ENCODE peak calls at places on chromosomes 12 and 14, in seven cellular contexts. W is stimulated activated CD8-positive, alpha-beta memory T cell treated with anti-CD3 and anti-CD28 coated beads, Interleukin-12 subunit alpha, Interleukin-12 subunit beta, amount 100 ng/mL, for 1 hour; K is Caki2; V is neuronal stem cell; U is NCI-H1105 treated with DMSO at 0.1 percent for 48 hours; B is cardiac muscle cell; A is MCF 10A. N is an unnamed sample.

GRCh38 chr12:116037941-116038837 is 239.3 kb downstream of the MED13L start:
- DNase-seq in W (no peak), K (peak), V (no peak), U (no peak), B (no peak), A (no peak), N (no peak)

GRCh38 chr12:4817813-4818212 is 91.9 kb upstream of the KCNA1 start:
- DNase-seq in W (no peak), K (no peak), V (no peak), U (peak), B (peak), A (no peak), N (no peak)

GRCh38 chr14:90993792-90994191 is 66.6 kb downstream of the RPS6KA5 start:
- DNase-seq in W (no peak), K (no peak), V (no peak), U (no peak), B (no peak), A (no peak), N (no peak)

GRCh38 chr12:106171117-106171750 is 32.5 kb upstream of the NUAK1 start:
- DNase-seq in W (no peak), K (no peak), V (no peak), U (no peak), B (no peak), A (no peak), N (no peak)

GRCh38 chr14:31961881-31962280 is 115.2 kb upstream of the ARHGAP5 start:
- DNase-seq in W (no peak), K (no peak), V (no peak), U (no peak), B (no peak), A (no peak), N (no peak)

GRCh38 chr12:131900397-131900796 is 6.0 kb downstream of the ULK1 start:
- DNase-seq in W (no peak), K (no peak), V (no peak), U (no peak), B (no peak), A (peak), N (no peak)

GRCh38 chr12:48003226-48004038 is 844 bp downstream of the COL2A1 start:
- DNase-seq in W (no peak), K (no peak), V (peak), U (peak), B (peak), A (no peak), N (no peak)

GRCh38 chr14:100589071-100589759 is 2.0 kb upstream of the BEGAIN start:
- DNase-seq in W (no peak), K (no peak), V (no peak), U (no peak), B (no peak), A (no peak), N (no peak)

GRCh38 chr14:87034680-87035079 is 958.3 kb downstream of the GALC start:
- DNase-seq in W (no peak), K (no peak), V (no peak), U (no peak), B (no peak), A (no peak), N (no peak)

N was measured in AML-193.